ENCODE peak calls at places on chromosome 20, in five cellular contexts. One of them, this sample, is unnamed.

GRCh38 chr20:20456736-20457135 is 88.8 kb downstream of the INSM1 start:
- DNase-seq in upper lobe of right lung: no peak
- DNase-seq in colonic mucosa: no peak
- DNase-seq in PC-3: no peak
- DNase-seq in M059J: no peak
- DNase-seq in this sample: no peak

GRCh38 chr20:49245921-49246740 is 26.9 kb downstream of the DDX27 start:
- DNase-seq in colonic mucosa: no peak
- DNase-seq in upper lobe of right lung: no peak
- DNase-seq in M059J: peak
- DNase-seq in PC-3: peak
- DNase-seq in this sample: no peak

GRCh38 chr20:1327241-1327653 is 1.7 kb downstream of the SDCBP2 start:
- DNase-seq in colonic mucosa: peak
- DNase-seq in upper lobe of right lung: peak
- DNase-seq in PC-3: peak
- DNase-seq in M059J: peak
- DNase-seq in this sample: no peak

GRCh38 chr20:50389437-50389807 is 120.8 kb upstream of the PTPN1 start:
- DNase-seq in PC-3: no peak
- DNase-seq in upper lobe of right lung: no peak
- DNase-seq in M059J: no peak
- DNase-seq in colonic mucosa: peak
- DNase-seq in this sample: no peak

GRCh38 chr20:36472656-36473071 is 68.7 kb upstream of the MYL9 start:
- DNase-seq in M059J: no peak
- DNase-seq in upper lobe of right lung: peak
- DNase-seq in PC-3: peak
- DNase-seq in colonic mucosa: peak
- DNase-seq in this sample: peak

GRCh38 chr20:24990810-24991252 is 1.7 kb downstream of the APMAP start:
- DNase-seq in M059J: peak
- DNase-seq in colonic mucosa: peak
- DNase-seq in PC-3: no peak
- DNase-seq in upper lobe of right lung: no peak
- DNase-seq in this sample: no peak

GRCh38 chr20:43915209-43916072 is 789 bp downstream of the TOX2 start:
- DNase-seq in M059J: peak
- DNase-seq in colonic mucosa: peak
- DNase-seq in PC-3: no peak
- DNase-seq in upper lobe of right lung: no peak
- DNase-seq in this sample: no peak

GRCh38 chr20:51574248-51575033 is 31.9 kb upstream of the NFATC2 start:
- DNase-seq in upper lobe of right lung: no peak
- DNase-seq in M059J: peak
- DNase-seq in PC-3: peak
- DNase-seq in colonic mucosa: no peak
- DNase-seq in this sample: no peak

GRCh38 chr20:37564016-37564387 is 36.3 kb upstream of the BLCAP start:
- DNase-seq in upper lobe of right lung: no peak
- DNase-seq in colonic mucosa: no peak
- DNase-seq in M059J: no peak
- DNase-seq in PC-3: no peak
- DNase-seq in this sample: no peak

GRCh38 chr20:46253391-46253790 is 54.9 kb downstream of the CDH22 start:
- DNase-seq in colonic mucosa: peak
- DNase-seq in PC-3: peak
- DNase-seq in M059J: peak
- DNase-seq in upper lobe of right lung: no peak
- DNase-seq in this sample: peak

GRCh38 chr20:24445510-24446170 is 23.8 kb upstream of the SYNDIG1 start:
- DNase-seq in M059J: no peak
- DNase-seq in PC-3: no peak
- DNase-seq in upper lobe of right lung: no peak
- DNase-seq in colonic mucosa: no peak
- DNase-seq in this sample: no peak

GRCh38 chr20:8722277-8722928 is 346.5 kb upstream of the PLCB4 start:
- DNase-seq in PC-3: peak
- DNase-seq in M059J: peak
- DNase-seq in colonic mucosa: peak
- DNase-seq in upper lobe of right lung: no peak
- DNase-seq in this sample: peak

GRCh38 chr20:61254881-61255589 is 3.0 kb downstream of the CDH4 start:
- DNase-seq in upper lobe of right lung: no peak
- DNase-seq in colonic mucosa: no peak
- DNase-seq in M059J: peak
- DNase-seq in PC-3: peak
- DNase-seq in this sample: no peak

GRCh38 chr20:49758781-49759180 is 45.1 kb upstream of the B4GALT5 start:
- DNase-seq in colonic mucosa: no peak
- DNase-seq in PC-3: no peak
- DNase-seq in upper lobe of right lung: no peak
- DNase-seq in M059J: no peak
- DNase-seq in this sample: no peak

GRCh38 chr20:584375-585301 is 25.5 kb downstream of the TCF15 start:
- DNase-seq in M059J: peak
- DNase-seq in colonic mucosa: no peak
- DNase-seq in PC-3: peak
- DNase-seq in upper lobe of right lung: no peak
- DNase-seq in this sample: no peak

GRCh38 chr20:21623074-21623780 is 82.2 kb upstream of the PAX1 start:
- DNase-seq in PC-3: no peak
- DNase-seq in colonic mucosa: no peak
- DNase-seq in M059J: no peak
- DNase-seq in upper lobe of right lung: no peak
- DNase-seq in this sample: no peak

GRCh38 chr20:16639027-16639941 is 66.0 kb upstream of the KIF16B start:
- DNase-seq in M059J: no peak
- DNase-seq in upper lobe of right lung: no peak
- DNase-seq in colonic mucosa: no peak
- DNase-seq in PC-3: no peak
- DNase-seq in this sample: no peak

GRCh38 chr20:1169224-1169623 is 15.6 kb downstream of the TMEM74B start:
- DNase-seq in colonic mucosa: no peak
- DNase-seq in upper lobe of right lung: no peak
- DNase-seq in M059J: no peak
- DNase-seq in PC-3: no peak
- DNase-seq in this sample: no peak

GRCh38 chr20:60113771-60114170 is 155.5 kb downstream of the CDH26 start:
- DNase-seq in PC-3: no peak
- DNase-seq in colonic mucosa: no peak
- DNase-seq in upper lobe of right lung: no peak
- DNase-seq in M059J: no peak
- DNase-seq in this sample: no peak

GRCh38 chr20:58271596-58272460 is 37.7 kb upstream of the RAB22A start:
- DNase-seq in colonic mucosa: no peak
- DNase-seq in PC-3: no peak
- DNase-seq in upper lobe of right lung: no peak
- DNase-seq in M059J: no peak
- DNase-seq in this sample: no peak

GRCh38 chr20:51661609-51662178 is 106.5 kb downstream of the ATP9A start:
- DNase-seq in upper lobe of right lung: no peak
- DNase-seq in PC-3: peak
- DNase-seq in M059J: peak
- DNase-seq in colonic mucosa: no peak
- DNase-seq in this sample: no peak

This sample was measured in NCI-H510A.